ENCODE peak calls at places on chromosomes 6 and 20, in four cellular contexts. One of them, this sample, is unnamed.

GRCh38 chr6:36445651-36446050 is 2.9 kb downstream of the KCTD20 start:
- DNase-seq in spleen: no peak
- DNase-seq in GM06990: no peak
- DNase-seq in Calu3: no peak
- DNase-seq in this sample: no peak

GRCh38 chr20:47921306-47922279 is 136.3 kb upstream of the SULF2 start:
- DNase-seq in spleen: no peak
- DNase-seq in GM06990: no peak
- DNase-seq in Calu3: no peak
- DNase-seq in this sample: no peak

GRCh38 chr6:73969982-73970960 is 274.3 kb downstream of the CD109 start:
- DNase-seq in spleen: no peak
- DNase-seq in GM06990: no peak
- DNase-seq in Calu3: peak
- DNase-seq in this sample: no peak

GRCh38 chr20:53956013-53956715 is 114.2 kb downstream of the BCAS1 start:
- DNase-seq in spleen: no peak
- DNase-seq in GM06990: no peak
- DNase-seq in Calu3: no peak
- DNase-seq in this sample: no peak

GRCh38 chr6:42166444-42167141 is 6.6 kb upstream of the GUCA1A start:
- DNase-seq in spleen: no peak
- DNase-seq in GM06990: no peak
- DNase-seq in Calu3: peak
- DNase-seq in this sample: peak

GRCh38 chr6:52384145-52384766 is 22.3 kb downstream of the PAQR8 start:
- DNase-seq in spleen: no peak
- DNase-seq in GM06990: no peak
- DNase-seq in Calu3: no peak
- DNase-seq in this sample: no peak

GRCh38 chr6:109421184-109421583 is 19.2 kb downstream of the PPIL6 start:
- DNase-seq in spleen: no peak
- DNase-seq in GM06990: no peak
- DNase-seq in Calu3: no peak
- DNase-seq in this sample: no peak

GRCh38 chr20:54711061-54711460 is 235.7 kb downstream of the DOK5 start:
- DNase-seq in spleen: no peak
- DNase-seq in GM06990: no peak
- DNase-seq in Calu3: no peak
- DNase-seq in this sample: no peak

GRCh38 chr20:50313827-50314226 is 123.2 kb downstream of the CEBPB start:
- DNase-seq in spleen: peak
- DNase-seq in GM06990: no peak
- DNase-seq in Calu3: no peak
- DNase-seq in this sample: no peak

GRCh38 chr6:138805431-138805830 is 9.5 kb downstream of the ECT2L start:
- DNase-seq in spleen: no peak
- DNase-seq in GM06990: no peak
- DNase-seq in Calu3: no peak
- DNase-seq in this sample: no peak

GRCh38 chr6:143451531-143451930 is 926 bp downstream of the PEX3 start:
- DNase-seq in spleen: no peak
- DNase-seq in GM06990: no peak
- DNase-seq in Calu3: no peak
- DNase-seq in this sample: no peak

GRCh38 chr6:30556714-30556963 is 350 bp upstream of the GNL1 start:
- DNase-seq in spleen: peak
- DNase-seq in GM06990: no peak
- DNase-seq in Calu3: peak
- DNase-seq in this sample: peak

GRCh38 chr6:152750694-152751093 is at the start of gene VIP:
- DNase-seq in spleen: no peak
- DNase-seq in GM06990: no peak
- DNase-seq in Calu3: peak
- DNase-seq in this sample: no peak

GRCh38 chr20:13041574-13042457 is 33.0 kb downstream of the SPTLC3 start:
- DNase-seq in spleen: no peak
- DNase-seq in GM06990: no peak
- DNase-seq in Calu3: no peak
- DNase-seq in this sample: no peak

GRCh38 chr20:5526516-5526915 is 209.8 kb upstream of the PROKR2 start:
- DNase-seq in spleen: no peak
- DNase-seq in GM06990: no peak
- DNase-seq in Calu3: no peak
- DNase-seq in this sample: no peak

GRCh38 chr6:139290787-139291294 is 957 bp downstream of the TXLNB start:
- DNase-seq in spleen: no peak
- DNase-seq in GM06990: peak
- DNase-seq in Calu3: no peak
- DNase-seq in this sample: no peak

GRCh38 chr20:24950128-24950835 is 1.2 kb downstream of the CST7 start:
- DNase-seq in spleen: peak
- DNase-seq in GM06990: no peak
- DNase-seq in Calu3: no peak
- DNase-seq in this sample: no peak

GRCh38 chr6:36627801-36628246 is 33.7 kb downstream of the SRSF3 start:
- DNase-seq in spleen: peak
- DNase-seq in GM06990: no peak
- DNase-seq in Calu3: no peak
- DNase-seq in this sample: no peak

GRCh38 chr6:109454483-109455160 is 950 bp downstream of the MICAL1 start:
- DNase-seq in spleen: peak
- DNase-seq in GM06990: peak
- DNase-seq in Calu3: no peak
- DNase-seq in this sample: no peak

GRCh38 chr6:31529329-31530150 is 778 bp downstream of the MCCD1 start:
- DNase-seq in spleen: no peak
- DNase-seq in GM06990: no peak
- DNase-seq in Calu3: no peak
- DNase-seq in this sample: no peak

GRCh38 chr20:17843246-17844132 is 125.1 kb downstream of the SNX5 start:
- DNase-seq in spleen: no peak
- DNase-seq in GM06990: no peak
- DNase-seq in Calu3: peak
- DNase-seq in this sample: no peak

GRCh38 chr6:90346729-90347128 is 50.1 kb upstream of the BACH2 start:
- DNase-seq in spleen: no peak
- DNase-seq in GM06990: no peak
- DNase-seq in Calu3: no peak
- DNase-seq in this sample: no peak

GRCh38 chr20:11101243-11101642 is 427.4 kb upstream of the JAG1 start:
- DNase-seq in spleen: no peak
- DNase-seq in GM06990: no peak
- DNase-seq in Calu3: no peak
- DNase-seq in this sample: no peak

GRCh38 chr6:71309666-71310065 is 21.1 kb downstream of the OGFRL1 start:
- DNase-seq in spleen: no peak
- DNase-seq in GM06990: no peak
- DNase-seq in Calu3: no peak
- DNase-seq in this sample: no peak

GRCh38 chr20:4805663-4806449 is 84.1 kb downstream of the PRND start:
- DNase-seq in spleen: no peak
- DNase-seq in GM06990: no peak
- DNase-seq in Calu3: no peak
- DNase-seq in this sample: no peak

GRCh38 chr6:53235508-53235907 is 86.9 kb upstream of the GCM1 start:
- DNase-seq in spleen: no peak
- DNase-seq in GM06990: no peak
- DNase-seq in Calu3: no peak
- DNase-seq in this sample: no peak

GRCh38 chr6:160167547-160168391 is 46.2 kb downstream of the SLC22A1 start:
- DNase-seq in spleen: no peak
- DNase-seq in GM06990: no peak
- DNase-seq in Calu3: no peak
- DNase-seq in this sample: no peak

GRCh38 chr6:30002871-30003270 is 58.2 kb upstream of the POLR1H start:
- DNase-seq in spleen: no peak
- DNase-seq in GM06990: no peak
- DNase-seq in Calu3: no peak
- DNase-seq in this sample: no peak

GRCh38 chr6:9502991-9503761 is 911.7 kb downstream of the TFAP2A start:
- DNase-seq in spleen: no peak
- DNase-seq in GM06990: no peak
- DNase-seq in Calu3: no peak
- DNase-seq in this sample: no peak

GRCh38 chr6:1540864-1541521 is 68.7 kb upstream of the FOXC1 start:
- DNase-seq in spleen: no peak
- DNase-seq in GM06990: no peak
- DNase-seq in Calu3: no peak
- DNase-seq in this sample: no peak

GRCh38 chr20:46708172-46708860 is 1.1 kb upstream of the SLC2A10 start:
- DNase-seq in spleen: no peak
- DNase-seq in GM06990: no peak
- DNase-seq in Calu3: peak
- DNase-seq in this sample: no peak
- TF ChIP-seq CTCF in spleen: no peak
- TF ChIP-seq CTCF in GM06990: peak
- TF ChIP-seq CTCF in Calu3: no peak
- TF ChIP-seq CTCF in this sample: no peak

GRCh38 chr6:100965069-100965468 is 83.9 kb upstream of the ASCC3 start:
- DNase-seq in spleen: no peak
- DNase-seq in GM06990: no peak
- DNase-seq in Calu3: no peak
- DNase-seq in this sample: no peak

GRCh38 chr6:100968934-100969333 is 87.8 kb upstream of the ASCC3 start:
- DNase-seq in spleen: no peak
- DNase-seq in GM06990: no peak
- DNase-seq in Calu3: no peak
- DNase-seq in this sample: no peak
- TF ChIP-seq CTCF in spleen: no peak
- TF ChIP-seq CTCF in GM06990: no peak
- TF ChIP-seq CTCF in Calu3: no peak
- TF ChIP-seq CTCF in this sample: no peak

GRCh38 chr6:132715204-132715603 is 1.3 kb upstream of the VNN1 start:
- DNase-seq in spleen: no peak
- DNase-seq in GM06990: no peak
- DNase-seq in Calu3: peak
- DNase-seq in this sample: no peak
- TF ChIP-seq CTCF in spleen: no peak
- TF ChIP-seq CTCF in GM06990: no peak
- TF ChIP-seq CTCF in Calu3: peak
- TF ChIP-seq CTCF in this sample: no peak

DNA sequence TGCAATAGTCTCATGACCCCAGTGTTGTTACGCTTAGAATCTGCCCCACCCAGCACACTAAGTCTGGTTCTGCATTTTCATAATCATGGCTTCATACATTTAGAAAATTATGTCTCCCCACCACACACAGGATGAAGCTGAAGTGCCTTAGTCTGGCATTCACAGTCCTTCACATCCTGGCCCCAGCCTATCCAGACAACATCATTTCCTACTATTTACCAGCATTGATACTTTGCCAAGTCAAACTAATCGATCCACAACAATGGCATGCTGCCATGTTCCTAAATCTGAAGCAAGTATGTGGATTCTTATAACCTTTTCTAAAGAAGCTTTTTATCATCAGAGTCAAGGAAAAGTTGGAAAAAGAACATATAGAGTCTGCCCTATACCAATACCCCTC is 132.4 kb upstream of the FBXL4 start:
- DNase-seq in spleen: no peak
- DNase-seq in GM06990: no peak
- DNase-seq in Calu3: peak
- DNase-seq in this sample: no peak
- TF ChIP-seq CTCF in spleen: no peak
- TF ChIP-seq CTCF in GM06990: no peak
- TF ChIP-seq CTCF in Calu3: no peak
- TF ChIP-seq CTCF in this sample: no peak

GRCh38 chr6:32597024-32597423 is 7.4 kb upstream of the HLA-DRB1 start:
- DNase-seq in spleen: no peak
- DNase-seq in GM06990: no peak
- DNase-seq in Calu3: no peak
- DNase-seq in this sample: no peak
- TF ChIP-seq CTCF in spleen: no peak
- TF ChIP-seq CTCF in GM06990: no peak
- TF ChIP-seq CTCF in Calu3: no peak
- TF ChIP-seq CTCF in this sample: no peak

GRCh38 chr6:169982461-169983386 is 231.3 kb downstream of the ERMARD start:
- DNase-seq in spleen: peak
- DNase-seq in GM06990: no peak
- DNase-seq in Calu3: no peak
- DNase-seq in this sample: no peak
- TF ChIP-seq CTCF in spleen: no peak
- TF ChIP-seq CTCF in GM06990: no peak
- TF ChIP-seq CTCF in Calu3: no peak
- TF ChIP-seq CTCF in this sample: no peak

GRCh38 chr6:68657374-68657773 is 22.3 kb downstream of the ADGRB3 start:
- DNase-seq in spleen: no peak
- DNase-seq in GM06990: no peak
- DNase-seq in Calu3: no peak
- DNase-seq in this sample: no peak
- TF ChIP-seq CTCF in spleen: no peak
- TF ChIP-seq CTCF in GM06990: no peak
- TF ChIP-seq CTCF in Calu3: no peak
- TF ChIP-seq CTCF in this sample: no peak

DNA sequence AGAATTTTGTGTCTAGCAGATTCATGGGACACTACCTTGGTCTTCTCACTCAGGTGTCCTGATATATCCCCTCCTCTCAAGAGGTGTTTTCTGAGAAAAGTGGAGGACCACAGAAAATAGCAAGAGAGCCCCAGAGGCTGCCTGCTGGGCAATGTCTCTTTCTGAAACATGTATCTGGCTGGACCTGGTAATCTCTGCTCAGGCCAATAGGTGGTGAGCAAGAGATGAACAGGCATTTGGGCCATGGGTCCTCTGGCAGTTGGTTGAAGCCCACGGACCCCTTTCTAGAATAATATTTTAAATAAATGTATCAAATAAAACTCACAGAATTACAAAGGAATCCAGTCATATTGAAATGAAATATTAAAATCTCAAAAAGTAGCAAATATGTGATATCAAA is 8.8 kb upstream of the THBD start:
- DNase-seq in spleen: no peak
- DNase-seq in GM06990: no peak
- DNase-seq in Calu3: no peak
- DNase-seq in this sample: no peak
- TF ChIP-seq CTCF in spleen: no peak
- TF ChIP-seq CTCF in GM06990: no peak
- TF ChIP-seq CTCF in Calu3: no peak
- TF ChIP-seq CTCF in this sample: no peak

GRCh38 chr6:131787955-131788712 is 19.7 kb upstream of the ENPP1 start:
- DNase-seq in spleen: no peak
- DNase-seq in GM06990: no peak
- DNase-seq in Calu3: no peak
- DNase-seq in this sample: no peak
- TF ChIP-seq CTCF in spleen: no peak
- TF ChIP-seq CTCF in GM06990: no peak
- TF ChIP-seq CTCF in Calu3: no peak
- TF ChIP-seq CTCF in this sample: no peak